ENCODE peak calls at places on chromosomes 11 and 22, in nine cellular contexts. P is activated naive CD4-positive, alpha-beta T cell treated with anti-CD3 and anti-CD28 coated beads, Interleukin-2, amount 10 ng/mL, durations not matched to agents 7 days and 5 days; Z is stimulated activated effector memory CD8-positive, alpha-beta T cell treated with anti-CD3 and anti-CD28 coated beads, Interleukin-12 subunit alpha, Interleukin-12 subunit beta, amount 100 ng/mL, for 72 hours; A is left colon; B is GM23338; X is NCI-H2107; H is HT1080; E is RWPE1; K is LoVo. W is an unnamed sample.

GRCh38 chr11:65417221-65417701 is 5.3 kb upstream of the NEAT1 start:
- DNase-seq in Z (peak), X (no peak), E (no peak), P (peak), H (no peak), A (peak), B (no peak), K (no peak), W (no peak)

GRCh38 chr11:62500066-62501035 is 46.3 kb downstream of the AHNAK start:
- DNase-seq in H (no peak), Z (no peak), X (peak), P (no peak), B (peak), E (peak), A (peak), K (peak), W (no peak)

GRCh38 chr22:39467390-39467901 is 10.6 kb downstream of the MGAT3 start:
- DNase-seq in Z (no peak), K (no peak), B (peak), P (no peak), A (no peak), H (no peak), X (no peak), E (no peak), W (no peak)

GRCh38 chr11:19905280-19905853 is 192.7 kb downstream of the NAV2 start:
- DNase-seq in H (peak), Z (no peak), K (peak), A (no peak), E (peak), B (peak), P (no peak), X (peak), W (no peak)

GRCh38 chr22:22498267-22498666 is 10.3 kb downstream of the ZNF280B start:
- DNase-seq in P (no peak), B (no peak), H (no peak), A (no peak), K (no peak), E (no peak), Z (no peak), X (no peak), W (no peak)

GRCh38 chr22:37483594-37484114 is 2.5 kb downstream of the MFNG start:
- DNase-seq in E (no peak), X (no peak), Z (no peak), A (no peak), H (no peak), B (no peak), K (no peak), P (peak), W (no peak)

GRCh38 chr11:46378811-46379482 is 2.5 kb upstream of the MDK start:
- DNase-seq in K (no peak), X (no peak), E (no peak), P (no peak), A (no peak), Z (no peak), B (no peak), H (no peak), W (no peak)

GRCh38 chr11:132878111-132878510 is 654.2 kb downstream of the OPCML start:
- DNase-seq in X (no peak), H (no peak), Z (no peak), K (no peak), P (no peak), E (no peak), B (no peak), A (no peak), W (no peak)

GRCh38 chr11:70503201-70503877 is 105.0 kb downstream of the CTTN start:
- DNase-seq in B (no peak), Z (no peak), H (no peak), K (no peak), A (no peak), E (no peak), X (peak), P (no peak), W (no peak)

GRCh38 chr11:64037027-64037633 is 1.4 kb downstream of the FLRT1 start:
- DNase-seq in E (peak), B (peak), H (no peak), Z (no peak), X (no peak), A (no peak), K (no peak), P (no peak), W (no peak)

GRCh38 chr11:72643547-72643946 is 30.7 kb downstream of the PDE2A start:
- DNase-seq in P (no peak), A (no peak), X (no peak), E (peak), K (peak), H (peak), Z (no peak), B (no peak), W (peak)

GRCh38 chr11:68271023-68271780 is 571 bp downstream of the C11orf24 start:
- DNase-seq in Z (no peak), E (peak), H (peak), K (peak), B (peak), X (peak), P (peak), A (peak), W (peak)